ENCODE peak calls at places on chromosomes 2 and 18, in six cellular contexts. X is K562, O is transverse colon, Q is keratinocyte, P is lower lobe of right lung, M is PC-3. J is an unnamed sample. For H3K4me1 and H3K36me3, the result is how much of the 10 kb centered on the place peaks cover.

GRCh38 chr2:29329899-29330298 is 214.7 kb downstream of the CLIP4 start:
- DNase-seq in X (peak), O (no peak), Q (no peak), P (no peak), M (no peak), J (no peak)

GRCh38 chr2:218217366-218218309 is 649 bp downstream of the ARPC2 start:
- DNase-seq in X (peak), O (peak), Q (no peak), P (peak), M (peak), J (peak)

GRCh38 chr2:42921721-42922120 is 129.3 kb upstream of the HAAO start:
- DNase-seq in X (no peak), O (no peak), Q (no peak), P (no peak), M (no peak), J (peak)

GRCh38 chr18:40079786-40080185 is 1875.2 kb upstream of the PIK3C3 start:
- DNase-seq in X (no peak), O (no peak), Q (no peak), P (no peak), M (no peak), J (no peak)

GRCh38 chr2:208545398-208546042 is 138.9 kb downstream of the PTH2R start:
- DNase-seq in X (peak), O (peak), Q (no peak), P (no peak), M (no peak), J (no peak)

GRCh38 chr2:71466301-71467179 is 13.2 kb downstream of the DYSF start:
- DNase-seq in X (no peak), O (no peak), Q (no peak), P (peak), M (peak), J (no peak)

GRCh38 chr2:3324404-3325281 is 53.0 kb downstream of the EIPR1 start:
- DNase-seq in X (no peak), O (no peak), Q (no peak), P (no peak), M (no peak), J (peak)

GRCh38 chr2:229273384-229274338 is 2.6 kb upstream of the PID1 start:
- DNase-seq in X (peak), O (peak), Q (peak), P (peak), M (peak), J (peak)

GRCh38 chr18:27894746-27895145 is 282.2 kb downstream of the CDH2 start:
- DNase-seq in X (no peak), O (no peak), Q (no peak), P (no peak), M (no peak), J (no peak)

GRCh38 chr2:11056614-11057013 is 98.7 kb upstream of the SLC66A3 start:
- DNase-seq in X (no peak), O (no peak), Q (no peak), P (no peak), M (peak), J (no peak)

GRCh38 chr2:176552456-176553135 is 283.4 kb downstream of the MTX2 start:
- DNase-seq in X (no peak), O (no peak), Q (no peak), P (no peak), M (peak), J (no peak)

GRCh38 chr2:212539145-212539880 is 711 bp upstream of the ERBB4 start:
- DNase-seq in X (peak), O (no peak), Q (no peak), P (peak), M (peak), J (peak)

GRCh38 chr2:222295368-222296041 is 3.3 kb downstream of the PAX3 start:
- DNase-seq in X (no peak), O (no peak), Q (no peak), P (no peak), M (no peak), J (no peak)

GRCh38 chr2:190063624-190064023 is 1.1 kb upstream of the MSTN start:
- DNase-seq in X (no peak), O (no peak), Q (no peak), P (no peak), M (no peak), J (no peak)

GRCh38 chr2:104572856-104573255 is 281.1 kb upstream of the POU3F3 start:
- DNase-seq in X (no peak), O (no peak), Q (no peak), P (no peak), M (no peak), J (no peak)

GRCh38 chr18:62715439-62715792 is at the start of gene PHLPP1:
- DNase-seq in X (no peak), O (no peak), Q (no peak), P (no peak), M (no peak), J (no peak)

GRCh38 chr2:231932985-231933915 is 7.1 kb upstream of the NPPC start:
- DNase-seq in X (no peak), O (no peak), Q (no peak), P (no peak), M (no peak), J (no peak)
- H3K4me1 ChIP-seq in X (under half), O (under half), Q (under half), P (under half), M (under half), J (under half)

DNA sequence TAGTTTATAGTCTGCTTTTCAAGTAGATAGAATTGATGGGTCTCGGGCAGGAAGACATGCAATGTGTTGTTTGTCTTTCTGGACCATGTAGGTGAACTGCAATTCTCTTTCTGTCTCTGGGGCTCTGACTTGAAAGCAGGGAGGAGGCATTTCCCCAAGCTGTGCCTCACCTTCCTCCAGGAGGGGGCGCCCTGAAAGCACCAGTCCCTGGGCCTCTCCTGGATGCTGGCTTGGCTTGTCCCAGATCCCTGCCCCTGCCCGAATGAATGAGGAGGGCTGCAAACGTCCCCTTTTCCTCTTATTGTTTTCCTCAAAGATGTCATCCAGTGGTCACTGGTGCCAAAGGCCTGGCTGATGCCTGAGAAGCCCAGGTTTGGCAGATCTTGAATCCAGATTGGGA is 270.6 kb downstream of the CELF4 start:
- DNase-seq in X (peak), O (peak), Q (no peak), P (no peak), M (peak), J (no peak)
- TF ChIP-seq CTCF in X (peak), O (no peak), Q (peak), P (peak), M (peak), J (no peak)

GRCh38 chr18:54284967-54285785 is 15.9 kb downstream of the POLI start:
- DNase-seq in X (peak), O (peak), Q (no peak), P (no peak), M (peak), J (no peak)
- H3K36me3 ChIP-seq in X (under half), O (under half), Q (under half), P (half or more), M (under half), J (under half)

DNA sequence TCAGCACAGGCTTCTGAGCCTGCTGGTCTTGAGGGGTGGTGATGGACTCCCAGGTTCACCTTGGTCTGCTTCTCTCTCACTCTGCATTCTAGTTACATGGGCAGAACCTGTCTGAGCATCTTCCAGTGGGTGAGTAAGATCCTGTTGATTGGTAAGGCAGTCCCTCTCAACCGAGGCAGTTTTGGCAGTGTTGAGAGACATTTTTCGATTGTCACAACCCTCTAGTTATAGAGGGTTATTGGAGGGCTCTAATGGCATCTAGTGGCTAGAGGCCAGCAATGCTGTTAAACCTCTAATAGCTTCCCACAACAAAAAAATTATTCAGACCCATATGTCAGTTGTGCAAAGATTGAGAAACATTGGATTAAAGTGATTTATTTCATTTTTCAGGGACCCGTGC is 9.3 kb upstream of the MGAT5 start:
- DNase-seq in X (no peak), O (no peak), Q (no peak), P (no peak), M (no peak), J (no peak)
- H3K4me1 ChIP-seq in X (under half), O (under half), Q (under half), P (under half), M (under half), J (under half)

GRCh38 chr2:200422532-200423262 is 87.2 kb downstream of the KCTD18 start:
- DNase-seq in X (no peak), O (no peak), Q (no peak), P (no peak), M (peak), J (no peak)
- TF ChIP-seq CTCF in X (no peak), O (no peak), Q (no peak), P (no peak), M (peak), J (no peak)

GRCh38 chr18:51251625-51252024 is 54.1 kb upstream of the MEX3C start:
- DNase-seq in X (no peak), O (peak), Q (no peak), P (no peak), M (no peak), J (no peak)
- H3K36me3 ChIP-seq in X (under half), O (under half), Q (under half), P (under half), M (under half), J (under half)

DNA sequence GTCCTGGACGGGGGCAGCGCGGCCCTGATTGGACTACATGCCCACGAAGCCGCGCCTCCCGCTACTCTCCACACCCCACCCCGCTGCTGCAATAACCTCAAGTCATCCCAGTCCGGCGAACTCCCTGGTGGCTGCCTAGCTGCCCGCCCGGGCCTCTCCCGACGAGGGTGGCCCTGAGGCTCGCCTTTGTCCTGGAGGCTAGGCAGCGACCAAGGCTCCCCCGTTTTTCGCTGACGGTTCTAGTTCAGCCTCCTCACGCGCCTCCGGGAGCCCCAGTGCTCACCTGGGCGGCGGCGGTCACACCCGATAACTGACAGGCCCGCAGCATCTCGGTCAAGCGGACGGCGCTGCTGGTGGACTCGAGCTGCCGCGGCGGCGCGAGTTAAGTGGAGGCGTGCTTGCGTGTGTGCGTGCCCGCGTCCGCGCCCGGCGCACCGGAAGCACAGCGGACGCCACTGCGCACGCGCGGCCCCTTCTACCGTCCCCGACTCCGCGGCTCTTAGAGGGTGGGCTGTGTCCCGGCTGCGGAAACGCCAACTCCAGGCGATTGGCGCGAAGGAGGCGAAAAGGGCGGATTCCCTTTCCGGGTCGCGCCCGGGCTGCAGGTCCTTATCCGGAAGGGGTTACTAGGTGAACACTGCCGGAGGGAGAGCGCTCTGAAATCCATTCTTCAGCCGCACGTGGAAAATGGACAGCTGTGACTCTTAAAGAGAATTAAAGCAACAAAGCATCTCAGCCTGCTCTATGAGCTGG is at the start of gene IMMT:
- DNase-seq in X (peak), O (peak), Q (peak), P (peak), M (peak), J (peak)
- H3K4me1 ChIP-seq in X (under half), O (under half), Q (under half), P (under half), M (under half), J (under half)

GRCh38 chr2:139790807-139791206 is 1010.6 kb upstream of the NXPH2 start:
- DNase-seq in X (no peak), O (no peak), Q (no peak), P (no peak), M (peak), J (no peak)
- TF ChIP-seq CTCF in X (no peak), O (peak), Q (no peak), P (no peak), M (peak), J (no peak)

GRCh38 chr2:72533767-72534166 is 292.1 kb downstream of the EXOC6B start:
- DNase-seq in X (peak), O (no peak), Q (no peak), P (no peak), M (peak), J (no peak)
- H3K36me3 ChIP-seq in X (under half), O (under half), Q (under half), P (under half), M (under half), J (under half)

J was measured in sigmoid colon.